ENCODE peak calls at places on chromosomes 3 and 15, in five cellular contexts. Q is tibial artery, E is upper lobe of right lung, W is RWPE1, K is WTC11. I is an unnamed sample.

GRCh38 chr3:146092230-146092629 is 68.8 kb downstream of the PLOD2 start:
- DNase-seq in Q (no peak), E (no peak), W (no peak), K (no peak), I (no peak)

GRCh38 chr15:98121514-98121913 is 161.0 kb downstream of the ARRDC4 start:
- DNase-seq in Q (no peak), E (no peak), W (no peak), K (no peak), I (no peak)

GRCh38 chr3:185439745-185440466 is 58.9 kb downstream of the TMEM41A start:
- DNase-seq in Q (no peak), E (no peak), W (no peak), K (no peak), I (no peak)

GRCh38 chr3:47877288-47877687 is 74.3 kb downstream of the DHX30 start:
- DNase-seq in Q (no peak), E (no peak), W (no peak), K (no peak), I (no peak)

GRCh38 chr15:90892498-90893174 is 8.3 kb downstream of the FES start:
- DNase-seq in Q (no peak), E (no peak), W (no peak), K (no peak), I (no peak)

GRCh38 chr3:72722930-72723726 is 125.1 kb downstream of the SHQ1 start:
- DNase-seq in Q (no peak), E (no peak), W (peak), K (no peak), I (no peak)

GRCh38 chr3:61877359-61877770 is 316.0 kb downstream of the PTPRG start:
- DNase-seq in Q (no peak), E (no peak), W (no peak), K (no peak), I (no peak)

GRCh38 chr3:26536955-26537354 is 85.6 kb upstream of the LRRC3B start:
- DNase-seq in Q (no peak), E (no peak), W (no peak), K (no peak), I (no peak)

GRCh38 chr3:190983875-190984274 is 121.4 kb upstream of the GMNC start:
- DNase-seq in Q (no peak), E (no peak), W (no peak), K (no peak), I (no peak)

GRCh38 chr15:86653344-86654192 is 573.9 kb downstream of the AGBL1 start:
- DNase-seq in Q (no peak), E (no peak), W (no peak), K (no peak), I (no peak)

GRCh38 chr3:170869645-170870593 is at the start of gene RPL22L1:
- DNase-seq in Q (peak), E (peak), W (peak), K (peak), I (peak)

GRCh38 chr3:9803494-9803893 is 6.6 kb upstream of the TTLL3 start:
- DNase-seq in Q (no peak), E (no peak), W (no peak), K (no peak), I (no peak)

GRCh38 chr3:128618398-128618726 is 32.3 kb downstream of the RPN1 start:
- DNase-seq in Q (no peak), E (no peak), W (no peak), K (no peak), I (no peak)

GRCh38 chr3:186044427-186044826 is 64.5 kb downstream of the ETV5 start:
- DNase-seq in Q (no peak), E (no peak), W (no peak), K (no peak), I (no peak)

GRCh38 chr3:89262561-89262960 is 155.1 kb downstream of the EPHA3 start:
- DNase-seq in Q (no peak), E (no peak), W (no peak), K (no peak), I (no peak)

GRCh38 chr15:74425634-74426033 is 8.1 kb downstream of the SEMA7A start:
- DNase-seq in Q (no peak), E (no peak), W (no peak), K (no peak), I (no peak)

GRCh38 chr3:121998030-121998580 is 23.9 kb downstream of the ILDR1 start:
- DNase-seq in Q (no peak), E (no peak), W (no peak), K (no peak), I (no peak)

GRCh38 chr15:57134877-57135276 is 216.4 kb downstream of the TCF12 start:
- DNase-seq in Q (no peak), E (no peak), W (no peak), K (no peak), I (no peak)

GRCh38 chr3:112984485-112984884 is 6.3 kb upstream of the GTPBP8 start:
- DNase-seq in Q (no peak), E (no peak), W (no peak), K (no peak), I (no peak)

GRCh38 chr3:71048948-71049347 is 534.6 kb downstream of the FOXP1 start:
- DNase-seq in Q (no peak), E (no peak), W (no peak), K (no peak), I (no peak)

GRCh38 chr3:131591394-131591990 is 88.7 kb upstream of the MRPL3 start:
- DNase-seq in Q (no peak), E (no peak), W (no peak), K (no peak), I (no peak)

GRCh38 chr3:102673271-102674115 is 238.7 kb downstream of the ZPLD1 start:
- DNase-seq in Q (no peak), E (peak), W (peak), K (peak), I (peak)

GRCh38 chr3:127005864-127006500 is 23.1 kb downstream of the PLXNA1 start:
- DNase-seq in Q (no peak), E (no peak), W (peak), K (no peak), I (no peak)

GRCh38 chr3:39502838-39503145 is 35.3 kb downstream of the MOBP start:
- DNase-seq in Q (no peak), E (no peak), W (no peak), K (no peak), I (no peak)

GRCh38 chr3:12830785-12831581 is 10.4 kb downstream of the RPL32 start:
- DNase-seq in Q (no peak), E (peak), W (no peak), K (no peak), I (no peak)

GRCh38 chr3:128170866-128171516 is 17.7 kb downstream of the EEFSEC start:
- DNase-seq in Q (no peak), E (no peak), W (peak), K (peak), I (no peak)

GRCh38 chr15:68631621-68632051 is 52.8 kb downstream of the CORO2B start:
- DNase-seq in Q (no peak), E (no peak), W (no peak), K (peak), I (no peak)
- TF ChIP-seq CTCF in Q (no peak), E (no peak), W (no peak), K (no peak), I (no peak)

DNA sequence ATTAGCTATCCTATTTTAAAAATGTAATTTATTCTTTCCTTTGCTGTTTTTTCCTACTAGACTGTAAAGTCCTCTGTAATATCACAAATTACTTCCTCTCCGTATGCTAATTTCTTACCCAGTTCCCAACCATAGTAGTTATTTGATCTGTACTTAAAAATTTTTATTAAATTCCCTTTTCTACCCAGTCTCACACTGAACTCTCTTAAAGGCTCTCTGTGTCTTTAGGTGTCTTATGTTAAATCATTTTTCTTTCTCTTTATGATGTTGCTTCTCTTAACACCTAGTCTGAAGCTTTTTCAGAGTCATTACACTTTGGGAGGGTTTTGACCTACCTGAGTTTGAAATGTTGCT is 378.6 kb downstream of the NSUN3 start:
- DNase-seq in Q (no peak), E (no peak), W (no peak), K (no peak), I (no peak)
- TF ChIP-seq CTCF in Q (no peak), E (no peak), W (no peak), K (no peak), I (no peak)

GRCh38 chr3:148307443-148307843 is 390.3 kb upstream of the AGTR1 start:
- DNase-seq in Q (no peak), E (no peak), W (no peak), K (no peak), I (no peak)

GRCh38 chr3:148309390-148310035 is 388.2 kb upstream of the AGTR1 start:
- DNase-seq in Q (no peak), E (no peak), W (peak), K (peak), I (no peak)
- TF ChIP-seq CTCF in Q (peak), E (peak), W (peak), K (no peak), I (peak)

DNA sequence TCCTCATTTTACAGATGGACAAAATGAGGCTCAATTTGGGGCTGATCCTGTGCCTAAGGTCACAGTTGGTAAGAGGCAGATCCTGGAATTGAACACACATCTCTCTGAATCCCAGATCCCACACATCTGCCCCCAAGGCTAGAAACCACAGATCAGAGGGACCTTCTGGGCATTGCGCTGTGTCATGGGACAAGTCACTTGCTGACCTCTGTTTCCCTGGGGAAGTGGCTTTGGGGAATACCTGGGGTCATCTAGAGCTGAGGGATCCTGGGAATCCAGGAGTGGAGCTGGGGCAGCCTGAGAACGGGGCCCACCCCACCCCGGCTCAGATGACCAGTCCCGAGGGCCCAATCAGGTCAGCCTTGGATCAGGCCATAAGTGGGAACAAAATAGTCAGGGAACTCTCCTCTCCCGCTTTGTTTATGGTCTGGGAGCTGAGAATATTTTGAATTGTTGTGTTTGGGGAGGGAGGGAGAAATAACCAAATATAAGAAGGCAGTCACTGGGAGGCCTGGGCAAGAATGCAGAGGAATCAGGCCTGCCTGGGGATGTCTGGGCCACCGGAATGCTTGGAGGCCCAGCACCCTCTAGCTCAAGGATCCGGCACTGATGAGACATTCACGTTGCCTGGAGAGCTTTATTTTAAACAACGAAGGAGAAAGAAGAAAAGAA is 8.8 kb upstream of the SLC6A6 start:
- DNase-seq in Q (no peak), E (no peak), W (no peak), K (no peak), I (no peak)
- TF ChIP-seq CTCF in Q (no peak), E (no peak), W (no peak), K (no peak), I (no peak)

GRCh38 chr3:5041315-5041714 is 62.1 kb downstream of the BHLHE40 start:
- DNase-seq in Q (no peak), E (no peak), W (no peak), K (no peak), I (no peak)
- TF ChIP-seq CTCF in Q (no peak), E (no peak), W (no peak), K (no peak), I (no peak)

DNA sequence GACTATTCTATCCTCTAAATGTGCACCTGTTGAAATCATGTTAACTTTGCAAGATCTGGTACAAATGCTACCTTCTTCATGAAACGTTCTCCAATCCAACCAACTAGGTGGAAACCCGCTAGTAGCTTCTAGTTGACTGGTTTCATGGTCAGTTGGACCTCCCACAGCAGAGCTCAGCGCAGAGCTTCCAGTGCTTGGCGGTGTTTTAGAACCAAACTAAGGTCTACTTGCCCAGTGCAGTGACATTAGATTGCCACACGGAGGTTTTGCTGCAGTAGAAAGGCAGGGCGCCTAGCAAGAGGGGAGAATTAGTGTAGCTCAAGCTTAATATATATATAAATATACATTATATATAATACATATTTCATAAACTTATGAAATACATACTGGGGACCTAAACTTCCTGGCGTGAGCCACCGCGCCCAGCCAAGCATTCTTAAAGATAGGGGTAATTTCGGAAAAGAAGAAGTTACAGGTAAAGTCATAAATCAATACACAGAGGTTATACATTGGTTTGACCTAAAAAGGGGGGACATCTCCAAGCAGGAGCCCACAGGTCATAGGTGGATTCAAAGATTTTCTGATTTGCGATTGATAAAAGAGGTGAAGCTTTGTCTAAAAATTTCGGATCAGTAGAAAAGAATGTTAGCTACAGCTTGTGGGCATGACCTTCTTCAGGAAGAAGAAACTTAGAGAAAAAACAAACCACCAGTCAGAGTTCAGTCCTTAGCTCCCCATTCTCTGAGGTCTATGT is 2.0 kb upstream of the OXSR1 start:
- DNase-seq in Q (no peak), E (no peak), W (no peak), K (no peak), I (no peak)
- TF ChIP-seq CTCF in Q (no peak), E (no peak), W (no peak), K (no peak), I (peak)

GRCh38 chr3:196706313-196706712 is 5.7 kb downstream of the CEP19 start:
- DNase-seq in Q (no peak), E (no peak), W (no peak), K (no peak), I (no peak)

GRCh38 chr3:196708467-196708866 is 3.6 kb downstream of the CEP19 start:
- DNase-seq in Q (no peak), E (no peak), W (peak), K (no peak), I (no peak)

GRCh38 chr3:196707566-196707965 is 4.5 kb downstream of the CEP19 start:
- DNase-seq in Q (no peak), E (no peak), W (no peak), K (no peak), I (no peak)

GRCh38 chr3:196712514-196713413 is 587 bp downstream of the PIGX start:
- DNase-seq in Q (peak), E (peak), W (peak), K (peak), I (no peak)

DNA sequence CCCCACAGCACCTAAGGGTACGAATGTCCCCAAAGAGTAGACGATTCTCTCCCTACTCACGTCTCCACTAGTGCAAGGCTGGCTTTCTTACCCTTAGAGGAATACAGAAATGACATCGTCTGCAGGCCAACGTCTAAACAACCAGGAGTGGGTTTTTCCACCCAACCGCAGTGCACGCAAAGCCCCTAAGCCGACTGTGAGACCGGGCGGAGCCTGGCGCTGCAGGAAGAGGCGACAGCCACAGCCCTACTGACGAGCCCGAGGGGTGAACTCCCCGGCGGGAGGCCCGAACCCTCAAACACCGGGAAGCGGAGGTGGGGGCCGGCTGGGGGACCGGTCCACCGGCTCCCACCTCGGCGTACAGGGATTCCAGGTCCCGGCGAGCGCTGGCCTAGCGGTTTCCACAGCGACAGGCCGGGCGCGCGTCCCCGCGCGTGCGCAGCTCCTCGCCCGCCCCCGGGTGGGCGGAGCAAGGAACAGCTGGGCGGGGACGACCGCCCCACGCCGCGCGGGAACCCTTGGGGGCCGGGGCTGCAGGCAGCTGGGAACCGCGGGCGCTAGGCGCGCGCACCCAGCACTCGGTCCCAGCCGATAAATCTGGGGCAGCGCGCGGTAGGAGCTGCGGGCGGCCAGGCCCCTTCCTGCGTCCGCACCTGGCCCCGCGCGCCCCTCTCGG is at the start of the genes CEP19 and PIGX:
- DNase-seq in Q (peak), E (peak), W (peak), K (peak), I (peak)
- TF ChIP-seq CTCF in Q (peak), E (no peak), W (no peak), K (no peak), I (no peak)

GRCh38 chr15:43509923-43510229 is 7.5 kb upstream of the MAP1A start:
- DNase-seq in Q (no peak), E (no peak), W (no peak), K (no peak), I (no peak)

GRCh38 chr15:43511012-43511885 is 6.2 kb upstream of the MAP1A start:
- DNase-seq in Q (peak), E (no peak), W (no peak), K (peak), I (no peak)

GRCh38 chr15:43508421-43508820 is 9.0 kb upstream of the MAP1A start:
- DNase-seq in Q (no peak), E (no peak), W (no peak), K (no peak), I (no peak)

GRCh38 chr15:43509002-43509922 is 8.1 kb upstream of the MAP1A start:
- DNase-seq in Q (peak), E (peak), W (no peak), K (no peak), I (no peak)

GRCh38 chr15:43510230-43511011 is 7.0 kb upstream of the MAP1A start:
- DNase-seq in Q (peak), E (peak), W (peak), K (peak), I (peak)
- TF ChIP-seq CTCF in Q (peak), E (peak), W (no peak), K (no peak), I (peak)

I was measured in type B pancreatic cell.